ENCODE peak calls at places on chromosomes 16 and 17, in four cellular contexts. G is GM23248, Y is HepG2, Q is mammary epithelial cell. F is an unnamed sample.

GRCh38 chr17:34054495-34054894 is 200.6 kb upstream of the CCL2 start:
- DNase-seq in Y (no peak), G (no peak), Q (no peak), F (no peak)

GRCh38 chr17:40104570-40105471 is 4.4 kb upstream of the NR1D1 start:
- DNase-seq in G (no peak), Y (no peak), Q (peak; percentile 64), F (peak; percentile 27)

GRCh38 chr16:47143329-47143676 is 442 bp downstream of the NETO2 start:
- DNase-seq in G (peak; percentile 73), Y (peak; percentile 66), Q (peak; percentile 73), F (peak; percentile 79)

GRCh38 chr17:55152236-55152635 is 112.5 kb upstream of the HLF start:
- DNase-seq in G (no peak), Y (no peak), Q (peak; percentile 50), F (no peak)

GRCh38 chr16:27512061-27512460 is 37.7 kb downstream of the GTF3C1 start:
- DNase-seq in G (no peak), Y (no peak), Q (no peak), F (no peak)

GRCh38 chr17:82367724-82368524 is 3.6 kb upstream of the UTS2R start:
- DNase-seq in Y (peak; percentile 99), G (no peak), Q (no peak), F (no peak)

GRCh38 chr16:26795184-26795583 is 271.5 kb upstream of the C16orf82 start:
- DNase-seq in Y (no peak), G (no peak), Q (no peak), F (no peak)

GRCh38 chr17:80992077-80992947 is 671 bp downstream of the CHMP6 start:
- DNase-seq in Y (no peak), Q (no peak), G (peak; percentile 50), F (peak; percentile 10)

GRCh38 chr17:30336369-30337171 is 2.7 kb upstream of the TMIGD1 start:
- DNase-seq in G (peak; percentile 62), Q (peak; percentile 52), Y (peak; percentile 95), F (peak; percentile 71)

GRCh38 chr17:38750312-38751121 is 2.0 kb upstream of the PSMB3 start:
- DNase-seq in Y (peak; percentile 50), G (peak; percentile 43), Q (peak; percentile 49), F (peak; percentile 24)

GRCh38 chr17:6108987-6109386 is 38.8 kb downstream of the WSCD1 start:
- DNase-seq in Q (no peak), Y (no peak), G (no peak), F (no peak)

GRCh38 chr17:80007939-80008338 is 27.7 kb downstream of the TBC1D16 start:
- DNase-seq in G (no peak), Y (no peak), Q (no peak), F (no peak)

GRCh38 chr16:56237451-56237930 is 46.2 kb downstream of the GNAO1 start:
- DNase-seq in Q (no peak), G (no peak), Y (no peak), F (no peak)

GRCh38 chr16:83974475-83974874 is 6.4 kb downstream of the NECAB2 start:
- DNase-seq in G (no peak), Y (no peak), Q (no peak), F (no peak)

GRCh38 chr16:56362057-56362655 is 63.2 kb downstream of the AMFR start:
- DNase-seq in Q (no peak), Y (no peak), G (no peak), F (no peak)

GRCh38 chr16:12260647-12261262 is 284.2 kb downstream of the SNX29 start:
- DNase-seq in Q (no peak), G (no peak), Y (peak; percentile 94), F (no peak)

GRCh38 chr16:82671743-82672142 is 45.0 kb downstream of the CDH13 start:
- DNase-seq in Y (no peak), G (no peak), Q (no peak), F (no peak)

GRCh38 chr16:11400076-11400475 is 54.8 kb downstream of the RMI2 start:
- DNase-seq in Q (no peak), G (no peak), Y (no peak), F (no peak)

GRCh38 chr17:13601317-13601775 is 383 bp downstream of the HS3ST3A1 start:
- DNase-seq in Y (no peak), Q (no peak), G (peak; percentile 68), F (no peak)

GRCh38 chr17:48620497-48621139 is 5.5 kb upstream of the HOXB8 start:
- DNase-seq in Q (no peak), Y (no peak), G (no peak), F (no peak)

GRCh38 chr17:48618366-48618896 is 3.3 kb upstream of the HOXB8 start:
- DNase-seq in G (peak; percentile 92), Q (peak; percentile 77), Y (peak; percentile 67), F (peak; percentile 73)

GRCh38 chr17:48617515-48618365 is 2.6 kb upstream of the HOXB8 start:
- DNase-seq in Q (peak; percentile 29), Y (no peak), G (peak; percentile 21), F (no peak)

GRCh38 chr17:48621410-48622387 is 4.5 kb downstream of the HOXB9 start:
- DNase-seq in Q (no peak), Y (no peak), G (no peak), F (no peak)

GRCh38 chr17:48619821-48620496 is 4.9 kb upstream of the HOXB8 start:
- DNase-seq in G (no peak), Y (no peak), Q (no peak), F (no peak)
- TF ChIP-seq EZH2 in G (no peak), Y (peak; percentile 69), Q (peak; percentile 95), F (no peak)

GRCh38 chr16:89043636-89044393 is 49.8 kb upstream of the ACSF3 start:
- DNase-seq in Y (no peak), G (no peak), Q (no peak), F (no peak)

GRCh38 chr16:89042711-89043551 is 50.7 kb upstream of the ACSF3 start:
- DNase-seq in Q (no peak), Y (no peak), G (no peak), F (no peak)

GRCh38 chr16:89045881-89046280 is 47.8 kb upstream of the ACSF3 start:
- DNase-seq in G (no peak), Q (no peak), Y (no peak), F (no peak)

GRCh38 chr16:89045181-89045815 is 48.4 kb upstream of the ACSF3 start:
- DNase-seq in Q (no peak), G (no peak), Y (no peak), F (no peak)

DNA sequence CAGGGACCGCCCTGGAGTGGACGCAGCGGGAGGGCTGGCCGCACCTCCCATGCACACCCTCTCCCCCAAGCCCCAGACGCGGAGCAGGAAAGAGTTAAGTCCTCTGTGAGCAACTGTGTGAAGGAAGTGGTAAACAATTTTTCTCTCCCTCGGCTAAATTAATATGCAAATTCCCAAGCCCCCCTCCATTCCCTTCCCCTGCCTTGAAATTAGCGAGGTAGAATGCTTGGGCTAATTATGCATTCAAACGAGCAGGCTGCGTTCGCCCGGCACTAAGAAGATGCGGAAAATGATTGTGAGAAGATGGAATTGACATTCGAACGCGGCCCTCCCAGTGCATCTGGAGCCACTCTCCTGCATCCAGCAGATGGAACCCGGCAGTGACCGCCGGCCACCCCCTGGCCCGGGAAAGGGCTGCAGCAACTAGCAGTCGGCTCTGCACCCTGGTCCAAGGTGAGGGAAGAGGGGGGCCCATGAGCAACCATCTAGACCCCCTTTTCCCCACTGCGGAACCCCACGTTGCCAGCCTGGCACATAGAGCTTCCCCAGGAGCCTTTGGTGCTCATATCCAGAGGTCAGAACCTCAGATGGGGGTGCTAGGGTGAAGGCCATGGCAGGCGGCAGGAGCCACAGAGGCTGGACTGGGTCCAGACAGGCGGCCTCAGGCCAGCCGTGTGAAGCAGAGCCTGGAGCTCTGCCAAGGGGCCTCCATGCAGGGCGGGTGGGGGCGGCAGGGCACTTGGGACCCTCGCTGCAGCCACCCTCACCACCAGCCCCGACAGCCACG is 49.1 kb upstream of the ACSF3 start:
- DNase-seq in Q (no peak), Y (no peak), G (no peak), F (no peak)
- TF ChIP-seq EZH2 in Q (peak; percentile 57), Y (no peak), G (no peak), F (no peak)

GRCh38 chr17:48615212-48615962 is at the start of gene HOXB8:
- DNase-seq in Q (no peak), Y (no peak), G (no peak), F (no peak)
- TF ChIP-seq EZH2 in Q (peak; percentile 90), Y (peak; percentile 55), G (peak; percentile 97), F (peak; percentile 71)

GRCh38 chr17:36941265-36942021 is 4.2 kb downstream of the LHX1 start:
- DNase-seq in Q (no peak), G (no peak), Y (no peak), F (no peak)
- TF ChIP-seq EZH2 in Q (peak; percentile 79), G (peak; percentile 72), Y (no peak), F (no peak)

GRCh38 chr16:86517033-86517432 is 6.7 kb downstream of the FOXF1 start:
- DNase-seq in Q (no peak), Y (no peak), G (no peak), F (no peak)

GRCh38 chr16:86519007-86519648 is 8.8 kb downstream of the FOXF1 start:
- DNase-seq in Y (no peak), G (no peak), Q (no peak), F (no peak)

GRCh38 chr16:86516618-86517003 is 6.3 kb downstream of the FOXF1 start:
- DNase-seq in Y (no peak), G (peak; percentile 39), Q (no peak), F (no peak)

GRCh38 chr16:86515780-86516617 is 5.7 kb downstream of the FOXF1 start:
- DNase-seq in Y (no peak), G (peak; percentile 54), Q (no peak), F (no peak)

GRCh38 chr16:86517652-86518258 is 7.4 kb downstream of the FOXF1 start:
- DNase-seq in Y (peak; percentile 47), Q (peak; percentile 27), G (peak; percentile 81), F (peak; percentile 8)
- TF ChIP-seq EZH2 in Y (no peak), Q (no peak), G (no peak), F (no peak)

DNA sequence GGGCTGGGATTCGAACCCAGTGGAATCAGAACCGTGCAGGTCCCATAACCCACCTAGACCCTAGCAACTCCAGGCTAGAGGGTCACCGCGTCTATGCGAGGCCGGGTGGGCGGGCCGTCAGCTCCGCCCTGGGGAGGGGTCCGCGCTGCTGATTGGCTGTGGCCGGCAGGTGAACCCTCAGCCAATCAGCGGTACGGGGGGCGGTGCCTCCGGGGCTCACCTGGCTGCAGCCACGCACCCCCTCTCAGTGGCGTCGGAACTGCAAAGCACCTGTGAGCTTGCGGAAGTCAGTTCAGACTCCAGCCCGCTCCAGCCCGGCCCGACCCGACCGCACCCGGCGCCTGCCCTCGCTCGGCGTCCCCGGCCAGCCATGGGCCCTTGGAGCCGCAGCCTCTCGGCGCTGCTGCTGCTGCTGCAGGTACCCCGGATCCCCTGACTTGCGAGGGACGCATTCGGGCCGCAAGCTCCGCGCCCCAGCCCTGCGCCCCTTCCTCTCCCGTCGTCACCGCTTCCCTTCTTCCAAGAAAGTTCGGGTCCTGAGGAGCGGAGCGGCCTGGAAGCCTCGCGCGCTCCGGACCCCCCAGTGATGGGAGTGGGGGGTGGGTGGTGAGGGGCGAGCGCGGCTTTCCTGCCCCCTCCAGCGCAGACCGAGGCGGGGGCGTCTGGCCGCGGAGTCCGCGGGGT is at the start of gene CDH1:
- DNase-seq in Q (peak; percentile 89), Y (no peak), G (no peak), F (no peak)
- TF ChIP-seq EZH2 in Q (no peak), Y (no peak), G (no peak), F (no peak)

GRCh38 chr16:66988197-66988788 is at the start of gene CES4A:
- DNase-seq in Q (peak; percentile 78), G (peak; percentile 48), Y (peak; percentile 49), F (no peak)
- TF ChIP-seq EZH2 in Q (no peak), G (no peak), Y (no peak), F (no peak)

F was measured in MM.1S.